ENCODE peak calls at places on chromosomes 3 and 15, in nine cellular contexts. One of them, this sample, is unnamed.

GRCh38 chr3:183295211-183295610 is 42.2 kb downstream of the B3GNT5 start:
- DNase-seq in HuH-7.5: peak
- DNase-seq in effector CD4-positive, alpha-beta T cell: no peak
- DNase-seq in BE2C: no peak
- DNase-seq in thoracic aorta: no peak
- DNase-seq in activated CD4-positive, alpha-beta memory T cell treated with anti-CD3 and anti-CD28 coated beads, Interleukin-2, amount 10 ng/mL, durations not matched to agents 7 days and 5 days: no peak
- DNase-seq in sciatic nerve: no peak
- DNase-seq in uterus: peak
- DNase-seq in ovary: peak
- DNase-seq in this sample: no peak

GRCh38 chr15:70127288-70127746 is 29.6 kb upstream of the TLE3 start:
- DNase-seq in activated CD4-positive, alpha-beta memory T cell treated with anti-CD3 and anti-CD28 coated beads, Interleukin-2, amount 10 ng/mL, durations not matched to agents 7 days and 5 days: no peak
- DNase-seq in uterus: no peak
- DNase-seq in sciatic nerve: peak
- DNase-seq in ovary: no peak
- DNase-seq in BE2C: no peak
- DNase-seq in thoracic aorta: no peak
- DNase-seq in effector CD4-positive, alpha-beta T cell: no peak
- DNase-seq in HuH-7.5: peak
- DNase-seq in this sample: no peak

GRCh38 chr3:72722930-72723726 is 125.1 kb downstream of the SHQ1 start:
- DNase-seq in ovary: no peak
- DNase-seq in effector CD4-positive, alpha-beta T cell: no peak
- DNase-seq in BE2C: no peak
- DNase-seq in activated CD4-positive, alpha-beta memory T cell treated with anti-CD3 and anti-CD28 coated beads, Interleukin-2, amount 10 ng/mL, durations not matched to agents 7 days and 5 days: no peak
- DNase-seq in sciatic nerve: no peak
- DNase-seq in thoracic aorta: no peak
- DNase-seq in HuH-7.5: no peak
- DNase-seq in uterus: no peak
- DNase-seq in this sample: no peak

GRCh38 chr3:120170223-120170622 is 76.0 kb upstream of the GSK3B start:
- DNase-seq in BE2C: no peak
- DNase-seq in ovary: no peak
- DNase-seq in uterus: no peak
- DNase-seq in effector CD4-positive, alpha-beta T cell: no peak
- DNase-seq in activated CD4-positive, alpha-beta memory T cell treated with anti-CD3 and anti-CD28 coated beads, Interleukin-2, amount 10 ng/mL, durations not matched to agents 7 days and 5 days: no peak
- DNase-seq in HuH-7.5: no peak
- DNase-seq in sciatic nerve: no peak
- DNase-seq in thoracic aorta: no peak
- DNase-seq in this sample: no peak

GRCh38 chr3:143974877-143975238 is 3.2 kb downstream of the DIPK2A start:
- DNase-seq in BE2C: no peak
- DNase-seq in HuH-7.5: no peak
- DNase-seq in uterus: no peak
- DNase-seq in ovary: no peak
- DNase-seq in effector CD4-positive, alpha-beta T cell: no peak
- DNase-seq in activated CD4-positive, alpha-beta memory T cell treated with anti-CD3 and anti-CD28 coated beads, Interleukin-2, amount 10 ng/mL, durations not matched to agents 7 days and 5 days: no peak
- DNase-seq in sciatic nerve: no peak
- DNase-seq in thoracic aorta: no peak
- DNase-seq in this sample: no peak

GRCh38 chr3:81545572-81545971 is 215.9 kb downstream of the GBE1 start:
- DNase-seq in thoracic aorta: no peak
- DNase-seq in effector CD4-positive, alpha-beta T cell: no peak
- DNase-seq in BE2C: no peak
- DNase-seq in activated CD4-positive, alpha-beta memory T cell treated with anti-CD3 and anti-CD28 coated beads, Interleukin-2, amount 10 ng/mL, durations not matched to agents 7 days and 5 days: no peak
- DNase-seq in HuH-7.5: no peak
- DNase-seq in sciatic nerve: no peak
- DNase-seq in uterus: no peak
- DNase-seq in ovary: no peak
- DNase-seq in this sample: no peak

GRCh38 chr15:57718309-57718708 is 11.8 kb downstream of the POLR2M start:
- DNase-seq in uterus: no peak
- DNase-seq in BE2C: no peak
- DNase-seq in activated CD4-positive, alpha-beta memory T cell treated with anti-CD3 and anti-CD28 coated beads, Interleukin-2, amount 10 ng/mL, durations not matched to agents 7 days and 5 days: no peak
- DNase-seq in sciatic nerve: no peak
- DNase-seq in thoracic aorta: no peak
- DNase-seq in HuH-7.5: no peak
- DNase-seq in effector CD4-positive, alpha-beta T cell: no peak
- DNase-seq in ovary: no peak
- DNase-seq in this sample: no peak

GRCh38 chr15:53716909-53717878 is 42.3 kb downstream of the WDR72 start:
- DNase-seq in ovary: no peak
- DNase-seq in sciatic nerve: no peak
- DNase-seq in activated CD4-positive, alpha-beta memory T cell treated with anti-CD3 and anti-CD28 coated beads, Interleukin-2, amount 10 ng/mL, durations not matched to agents 7 days and 5 days: no peak
- DNase-seq in HuH-7.5: no peak
- DNase-seq in thoracic aorta: no peak
- DNase-seq in uterus: no peak
- DNase-seq in BE2C: no peak
- DNase-seq in effector CD4-positive, alpha-beta T cell: no peak
- DNase-seq in this sample: no peak

GRCh38 chr3:147462856-147463255 is 53.7 kb downstream of the ZIC1 start:
- DNase-seq in BE2C: no peak
- DNase-seq in uterus: no peak
- DNase-seq in sciatic nerve: no peak
- DNase-seq in activated CD4-positive, alpha-beta memory T cell treated with anti-CD3 and anti-CD28 coated beads, Interleukin-2, amount 10 ng/mL, durations not matched to agents 7 days and 5 days: no peak
- DNase-seq in HuH-7.5: no peak
- DNase-seq in ovary: no peak
- DNase-seq in thoracic aorta: no peak
- DNase-seq in effector CD4-positive, alpha-beta T cell: no peak
- DNase-seq in this sample: no peak

GRCh38 chr3:20573175-20573574 is 387.2 kb upstream of the SGO1 start:
- DNase-seq in ovary: no peak
- DNase-seq in thoracic aorta: no peak
- DNase-seq in effector CD4-positive, alpha-beta T cell: no peak
- DNase-seq in activated CD4-positive, alpha-beta memory T cell treated with anti-CD3 and anti-CD28 coated beads, Interleukin-2, amount 10 ng/mL, durations not matched to agents 7 days and 5 days: no peak
- DNase-seq in sciatic nerve: no peak
- DNase-seq in uterus: no peak
- DNase-seq in HuH-7.5: no peak
- DNase-seq in BE2C: no peak
- DNase-seq in this sample: no peak

GRCh38 chr3:187618732-187619131 is 51.5 kb downstream of the SST start:
- DNase-seq in uterus: no peak
- DNase-seq in BE2C: no peak
- DNase-seq in activated CD4-positive, alpha-beta memory T cell treated with anti-CD3 and anti-CD28 coated beads, Interleukin-2, amount 10 ng/mL, durations not matched to agents 7 days and 5 days: no peak
- DNase-seq in effector CD4-positive, alpha-beta T cell: no peak
- DNase-seq in thoracic aorta: no peak
- DNase-seq in HuH-7.5: no peak
- DNase-seq in sciatic nerve: no peak
- DNase-seq in ovary: no peak
- DNase-seq in this sample: no peak

GRCh38 chr3:100020876-100021644 is 93.2 kb downstream of the FILIP1L start:
- DNase-seq in BE2C: no peak
- DNase-seq in effector CD4-positive, alpha-beta T cell: no peak
- DNase-seq in ovary: no peak
- DNase-seq in HuH-7.5: no peak
- DNase-seq in activated CD4-positive, alpha-beta memory T cell treated with anti-CD3 and anti-CD28 coated beads, Interleukin-2, amount 10 ng/mL, durations not matched to agents 7 days and 5 days: no peak
- DNase-seq in uterus: no peak
- DNase-seq in sciatic nerve: no peak
- DNase-seq in thoracic aorta: no peak
- DNase-seq in this sample: no peak

GRCh38 chr15:63856711-63857458 is 23.1 kb upstream of the HERC1 start:
- DNase-seq in activated CD4-positive, alpha-beta memory T cell treated with anti-CD3 and anti-CD28 coated beads, Interleukin-2, amount 10 ng/mL, durations not matched to agents 7 days and 5 days: no peak
- DNase-seq in sciatic nerve: no peak
- DNase-seq in uterus: no peak
- DNase-seq in BE2C: no peak
- DNase-seq in ovary: no peak
- DNase-seq in HuH-7.5: no peak
- DNase-seq in thoracic aorta: no peak
- DNase-seq in effector CD4-positive, alpha-beta T cell: no peak
- DNase-seq in this sample: no peak

GRCh38 chr3:112984485-112984884 is 6.3 kb upstream of the GTPBP8 start:
- DNase-seq in sciatic nerve: no peak
- DNase-seq in uterus: no peak
- DNase-seq in activated CD4-positive, alpha-beta memory T cell treated with anti-CD3 and anti-CD28 coated beads, Interleukin-2, amount 10 ng/mL, durations not matched to agents 7 days and 5 days: peak
- DNase-seq in BE2C: peak
- DNase-seq in thoracic aorta: no peak
- DNase-seq in effector CD4-positive, alpha-beta T cell: peak
- DNase-seq in ovary: no peak
- DNase-seq in HuH-7.5: no peak
- DNase-seq in this sample: no peak

GRCh38 chr3:42063886-42064285 is 27.3 kb upstream of the TRAK1 start:
- DNase-seq in activated CD4-positive, alpha-beta memory T cell treated with anti-CD3 and anti-CD28 coated beads, Interleukin-2, amount 10 ng/mL, durations not matched to agents 7 days and 5 days: no peak
- DNase-seq in uterus: no peak
- DNase-seq in sciatic nerve: no peak
- DNase-seq in thoracic aorta: no peak
- DNase-seq in effector CD4-positive, alpha-beta T cell: no peak
- DNase-seq in HuH-7.5: no peak
- DNase-seq in BE2C: no peak
- DNase-seq in ovary: no peak
- DNase-seq in this sample: peak

GRCh38 chr3:143847787-143848631 is at the start of gene SLC9A9:
- DNase-seq in thoracic aorta: no peak
- DNase-seq in ovary: peak
- DNase-seq in BE2C: peak
- DNase-seq in uterus: no peak
- DNase-seq in effector CD4-positive, alpha-beta T cell: peak
- DNase-seq in sciatic nerve: no peak
- DNase-seq in activated CD4-positive, alpha-beta memory T cell treated with anti-CD3 and anti-CD28 coated beads, Interleukin-2, amount 10 ng/mL, durations not matched to agents 7 days and 5 days: peak
- DNase-seq in HuH-7.5: no peak
- DNase-seq in this sample: no peak

GRCh38 chr15:92907880-92908279 is 7.8 kb downstream of the CHD2 start:
- DNase-seq in ovary: peak
- DNase-seq in BE2C: no peak
- DNase-seq in HuH-7.5: no peak
- DNase-seq in activated CD4-positive, alpha-beta memory T cell treated with anti-CD3 and anti-CD28 coated beads, Interleukin-2, amount 10 ng/mL, durations not matched to agents 7 days and 5 days: no peak
- DNase-seq in sciatic nerve: no peak
- DNase-seq in thoracic aorta: peak
- DNase-seq in effector CD4-positive, alpha-beta T cell: peak
- DNase-seq in uterus: peak
- DNase-seq in this sample: no peak

GRCh38 chr15:80906159-80906775 is 83.4 kb downstream of the MESD start:
- DNase-seq in thoracic aorta: no peak
- DNase-seq in activated CD4-positive, alpha-beta memory T cell treated with anti-CD3 and anti-CD28 coated beads, Interleukin-2, amount 10 ng/mL, durations not matched to agents 7 days and 5 days: no peak
- DNase-seq in uterus: no peak
- DNase-seq in sciatic nerve: no peak
- DNase-seq in BE2C: peak
- DNase-seq in HuH-7.5: no peak
- DNase-seq in ovary: no peak
- DNase-seq in effector CD4-positive, alpha-beta T cell: no peak
- DNase-seq in this sample: no peak

GRCh38 chr15:65110676-65111292 is 4.2 kb downstream of the UBAP1L start:
- DNase-seq in thoracic aorta: no peak
- DNase-seq in sciatic nerve: peak
- DNase-seq in BE2C: no peak
- DNase-seq in effector CD4-positive, alpha-beta T cell: no peak
- DNase-seq in ovary: no peak
- DNase-seq in activated CD4-positive, alpha-beta memory T cell treated with anti-CD3 and anti-CD28 coated beads, Interleukin-2, amount 10 ng/mL, durations not matched to agents 7 days and 5 days: no peak
- DNase-seq in uterus: no peak
- DNase-seq in HuH-7.5: no peak
- DNase-seq in this sample: no peak

GRCh38 chr3:136617123-136617700 is 135.0 kb downstream of the STAG1 start:
- DNase-seq in effector CD4-positive, alpha-beta T cell: no peak
- DNase-seq in activated CD4-positive, alpha-beta memory T cell treated with anti-CD3 and anti-CD28 coated beads, Interleukin-2, amount 10 ng/mL, durations not matched to agents 7 days and 5 days: no peak
- DNase-seq in sciatic nerve: no peak
- DNase-seq in thoracic aorta: no peak
- DNase-seq in HuH-7.5: no peak
- DNase-seq in uterus: no peak
- DNase-seq in BE2C: no peak
- DNase-seq in ovary: no peak
- DNase-seq in this sample: no peak

GRCh38 chr3:53160660-53161344 is at the start of gene PRKCD:
- DNase-seq in ovary: peak
- DNase-seq in BE2C: peak
- DNase-seq in activated CD4-positive, alpha-beta memory T cell treated with anti-CD3 and anti-CD28 coated beads, Interleukin-2, amount 10 ng/mL, durations not matched to agents 7 days and 5 days: peak
- DNase-seq in thoracic aorta: peak
- DNase-seq in effector CD4-positive, alpha-beta T cell: peak
- DNase-seq in HuH-7.5: peak
- DNase-seq in uterus: peak
- DNase-seq in sciatic nerve: peak
- DNase-seq in this sample: peak

GRCh38 chr3:42655331-42655888 is 1.9 kb downstream of the ZBTB47 start:
- DNase-seq in activated CD4-positive, alpha-beta memory T cell treated with anti-CD3 and anti-CD28 coated beads, Interleukin-2, amount 10 ng/mL, durations not matched to agents 7 days and 5 days: no peak
- DNase-seq in HuH-7.5: no peak
- DNase-seq in uterus: no peak
- DNase-seq in thoracic aorta: no peak
- DNase-seq in BE2C: no peak
- DNase-seq in sciatic nerve: peak
- DNase-seq in ovary: peak
- DNase-seq in effector CD4-positive, alpha-beta T cell: no peak
- DNase-seq in this sample: peak

GRCh38 chr3:111072016-111072891 is 638 bp downstream of the NECTIN3 start:
- DNase-seq in thoracic aorta: no peak
- DNase-seq in ovary: no peak
- DNase-seq in HuH-7.5: no peak
- DNase-seq in activated CD4-positive, alpha-beta memory T cell treated with anti-CD3 and anti-CD28 coated beads, Interleukin-2, amount 10 ng/mL, durations not matched to agents 7 days and 5 days: peak
- DNase-seq in effector CD4-positive, alpha-beta T cell: peak
- DNase-seq in sciatic nerve: peak
- DNase-seq in BE2C: peak
- DNase-seq in uterus: peak
- DNase-seq in this sample: no peak

GRCh38 chr3:172557515-172558220 is 34.4 kb upstream of the TNFSF10 start:
- DNase-seq in activated CD4-positive, alpha-beta memory T cell treated with anti-CD3 and anti-CD28 coated beads, Interleukin-2, amount 10 ng/mL, durations not matched to agents 7 days and 5 days: no peak
- DNase-seq in ovary: no peak
- DNase-seq in uterus: no peak
- DNase-seq in thoracic aorta: no peak
- DNase-seq in HuH-7.5: no peak
- DNase-seq in sciatic nerve: no peak
- DNase-seq in effector CD4-positive, alpha-beta T cell: no peak
- DNase-seq in BE2C: no peak
- DNase-seq in this sample: no peak

GRCh38 chr3:87997966-87998365 is 60.8 kb downstream of the CGGBP1 start:
- DNase-seq in sciatic nerve: no peak
- DNase-seq in HuH-7.5: no peak
- DNase-seq in uterus: no peak
- DNase-seq in BE2C: no peak
- DNase-seq in thoracic aorta: no peak
- DNase-seq in effector CD4-positive, alpha-beta T cell: no peak
- DNase-seq in ovary: no peak
- DNase-seq in activated CD4-positive, alpha-beta memory T cell treated with anti-CD3 and anti-CD28 coated beads, Interleukin-2, amount 10 ng/mL, durations not matched to agents 7 days and 5 days: no peak
- DNase-seq in this sample: no peak

GRCh38 chr15:88628018-88628673 is 7.0 kb downstream of the AEN start:
- DNase-seq in BE2C: no peak
- DNase-seq in ovary: no peak
- DNase-seq in HuH-7.5: no peak
- DNase-seq in uterus: no peak
- DNase-seq in thoracic aorta: no peak
- DNase-seq in effector CD4-positive, alpha-beta T cell: no peak
- DNase-seq in sciatic nerve: no peak
- DNase-seq in activated CD4-positive, alpha-beta memory T cell treated with anti-CD3 and anti-CD28 coated beads, Interleukin-2, amount 10 ng/mL, durations not matched to agents 7 days and 5 days: no peak
- DNase-seq in this sample: no peak

GRCh38 chr15:90916461-90916860 is 13.4 kb downstream of the MAN2A2 start:
- DNase-seq in activated CD4-positive, alpha-beta memory T cell treated with anti-CD3 and anti-CD28 coated beads, Interleukin-2, amount 10 ng/mL, durations not matched to agents 7 days and 5 days: no peak
- DNase-seq in sciatic nerve: no peak
- DNase-seq in BE2C: no peak
- DNase-seq in thoracic aorta: no peak
- DNase-seq in ovary: no peak
- DNase-seq in uterus: no peak
- DNase-seq in effector CD4-positive, alpha-beta T cell: no peak
- DNase-seq in HuH-7.5: no peak
- DNase-seq in this sample: no peak

GRCh38 chr3:17874630-17875029 is 132.2 kb upstream of the TBC1D5 start:
- DNase-seq in effector CD4-positive, alpha-beta T cell: no peak
- DNase-seq in BE2C: no peak
- DNase-seq in HuH-7.5: no peak
- DNase-seq in activated CD4-positive, alpha-beta memory T cell treated with anti-CD3 and anti-CD28 coated beads, Interleukin-2, amount 10 ng/mL, durations not matched to agents 7 days and 5 days: no peak
- DNase-seq in thoracic aorta: no peak
- DNase-seq in ovary: no peak
- DNase-seq in uterus: no peak
- DNase-seq in sciatic nerve: no peak
- DNase-seq in this sample: no peak